ENCODE peak calls at places on chromosomes 5 and 9, in nine cellular contexts. I is WTC11; M is lower leg skin; R is neural crest cell; Z is foreskin fibroblast; E is activated CD8-positive, alpha-beta T cell treated with anti-CD3 and anti-CD28 coated beads for 36 hours; B is bronchial epithelial cell; N is retinal pigment epithelial cell; X is glutamatergic neuron. V is an unnamed sample.

GRCh38 chr9:96442491-96442890 is 7.5 kb upstream of the HABP4 start:
- DNase-seq in Z (no peak), R (no peak), B (no peak), E (no peak), I (no peak), X (no peak), N (no peak), M (no peak), V (no peak)

GRCh38 chr5:45281081-45281480 is 415.1 kb downstream of the HCN1 start:
- DNase-seq in M (no peak), Z (no peak), E (no peak), N (no peak), B (no peak), R (no peak), X (no peak), I (no peak), V (no peak)

GRCh38 chr5:132557425-132557805 is 638 bp downstream of the RAD50 start:
- DNase-seq in Z (peak), R (peak), X (peak), I (peak), M (no peak), N (peak), E (peak), B (peak), V (no peak)

GRCh38 chr5:112491257-112491656 is 72.2 kb upstream of the EPB41L4A start:
- DNase-seq in Z (no peak), I (no peak), M (no peak), B (no peak), N (no peak), E (no peak), X (no peak), R (no peak), V (no peak)

GRCh38 chr5:2703041-2703440 is 48.4 kb downstream of the IRX2 start:
- DNase-seq in N (no peak), E (no peak), B (no peak), I (no peak), R (no peak), X (no peak), M (no peak), Z (no peak), V (no peak)

GRCh38 chr5:152146566-152146965 is 221.9 kb upstream of the GLRA1 start:
- DNase-seq in E (no peak), I (no peak), M (no peak), X (no peak), R (no peak), B (no peak), Z (no peak), N (no peak), V (no peak)

GRCh38 chr5:132773114-132773513 is 3.9 kb downstream of the SEPTIN8 start:
- DNase-seq in R (no peak), B (no peak), M (no peak), N (no peak), E (no peak), Z (no peak), X (no peak), I (no peak), V (no peak)

GRCh38 chr9:126631254-126631653 is 17.5 kb downstream of the LMX1B start:
- DNase-seq in B (no peak), I (no peak), R (no peak), M (no peak), N (no peak), E (no peak), Z (no peak), X (no peak), V (no peak)

GRCh38 chr9:114317665-114318357 is 5.1 kb upstream of the ORM1 start:
- DNase-seq in E (no peak), N (no peak), B (peak), M (peak), R (no peak), I (no peak), X (no peak), Z (no peak), V (no peak)

GRCh38 chr9:69090140-69090750 is 54.7 kb downstream of the FXN start:
- DNase-seq in X (no peak), N (no peak), B (no peak), E (no peak), R (no peak), M (no peak), I (no peak), Z (no peak), V (no peak)

GRCh38 chr5:53322257-53322656 is 158.2 kb upstream of the FST start:
- DNase-seq in N (no peak), I (no peak), B (peak), E (no peak), M (no peak), X (no peak), Z (no peak), R (no peak), V (no peak)

GRCh38 chr5:75236322-75237316 is at the start of gene ANKRD31:
- DNase-seq in E (peak), R (peak), I (peak), B (peak), X (peak), N (peak), Z (peak), M (peak), V (peak)

GRCh38 chr5:62093981-62094380 is 212.0 kb upstream of the KIF2A start:
- DNase-seq in X (peak), M (no peak), R (peak), N (peak), I (no peak), B (no peak), E (no peak), Z (no peak), V (peak)

GRCh38 chr5:172854451-172854871 is 20.4 kb downstream of the ERGIC1 start:
- DNase-seq in I (no peak), N (no peak), R (no peak), Z (no peak), B (peak), X (no peak), E (peak), M (peak), V (no peak)

GRCh38 chr5:159819671-159820411 is 96.4 kb upstream of the ADRA1B start:
- DNase-seq in N (no peak), X (no peak), B (peak), Z (peak), I (no peak), R (no peak), E (no peak), M (peak), V (no peak)

GRCh38 chr9:116112236-116112635 is 41.4 kb upstream of the PAPPA start:
- DNase-seq in R (no peak), E (no peak), I (no peak), M (no peak), X (no peak), Z (no peak), N (no peak), B (peak), V (no peak)

GRCh38 chr5:142584843-142585242 is 101.0 kb downstream of the FGF1 start:
- DNase-seq in N (no peak), I (no peak), X (no peak), R (no peak), B (no peak), E (no peak), Z (no peak), M (no peak), V (no peak)

GRCh38 chr5:6572086-6572824 is 60.6 kb downstream of the NSUN2 start:
- DNase-seq in R (no peak), N (no peak), E (no peak), X (no peak), I (no peak), M (no peak), B (no peak), Z (no peak), V (no peak)

GRCh38 chr9:92726971-92727715 is 37.5 kb downstream of the BICD2 start:
- DNase-seq in E (no peak), Z (no peak), B (no peak), X (no peak), M (peak), R (peak), I (no peak), N (no peak), V (no peak)

GRCh38 chr9:128254855-128255759 is 20.7 kb downstream of the GOLGA2 start:
- DNase-seq in E (peak), R (peak), I (peak), N (no peak), B (no peak), Z (no peak), X (peak), M (peak), V (no peak)

GRCh38 chr9:131287366-131287765 is 2.2 kb upstream of the PLPP7 start:
- DNase-seq in R (no peak), E (no peak), X (no peak), B (no peak), I (no peak), M (no peak), N (no peak), Z (no peak), V (no peak)

GRCh38 chr5:55758231-55758630 is 20.4 kb downstream of the DDX4 start:
- DNase-seq in Z (no peak), B (peak), I (no peak), N (no peak), M (no peak), X (no peak), E (no peak), R (no peak), V (no peak)

GRCh38 chr9:33151007-33151557 is 16.1 kb downstream of the B4GALT1 start:
- DNase-seq in B (peak), R (no peak), X (no peak), N (peak), I (no peak), Z (peak), E (no peak), M (peak), V (no peak)

GRCh38 chr5:112684121-112684520 is 53.6 kb upstream of the APC start:
- DNase-seq in N (no peak), E (no peak), B (no peak), X (no peak), M (no peak), R (no peak), Z (no peak), I (no peak), V (no peak)

GRCh38 chr5:59798862-59799667 is 94.5 kb downstream of the PDE4D start:
- DNase-seq in M (no peak), B (peak), E (peak), Z (no peak), R (no peak), N (no peak), X (no peak), I (no peak), V (no peak)

GRCh38 chr9:74951725-74952151 is 974 bp downstream of the C9orf40 start:
- DNase-seq in R (peak), N (no peak), I (peak), X (peak), E (peak), Z (no peak), M (peak), B (peak), V (peak)

GRCh38 chr5:90386099-90386710 is 23.4 kb downstream of the CETN3 start:
- DNase-seq in N (no peak), X (no peak), E (no peak), Z (no peak), B (peak), R (no peak), I (no peak), M (no peak), V (no peak)

GRCh38 chr5:42880621-42881020 is 68.9 kb upstream of the SELENOP start:
- DNase-seq in N (no peak), R (no peak), I (no peak), Z (no peak), X (no peak), B (no peak), E (no peak), M (no peak), V (no peak)

GRCh38 chr5:141841781-141842180 is 36.4 kb downstream of the PCDH1 start:
- DNase-seq in N (no peak), E (no peak), M (no peak), X (no peak), Z (no peak), B (no peak), R (no peak), I (no peak), V (no peak)

GRCh38 chr9:21056931-21057330 is 20.8 kb downstream of the IFNB1 start:
- DNase-seq in Z (peak), X (no peak), R (no peak), N (peak), E (no peak), I (no peak), B (peak), M (no peak), V (no peak)

DNA sequence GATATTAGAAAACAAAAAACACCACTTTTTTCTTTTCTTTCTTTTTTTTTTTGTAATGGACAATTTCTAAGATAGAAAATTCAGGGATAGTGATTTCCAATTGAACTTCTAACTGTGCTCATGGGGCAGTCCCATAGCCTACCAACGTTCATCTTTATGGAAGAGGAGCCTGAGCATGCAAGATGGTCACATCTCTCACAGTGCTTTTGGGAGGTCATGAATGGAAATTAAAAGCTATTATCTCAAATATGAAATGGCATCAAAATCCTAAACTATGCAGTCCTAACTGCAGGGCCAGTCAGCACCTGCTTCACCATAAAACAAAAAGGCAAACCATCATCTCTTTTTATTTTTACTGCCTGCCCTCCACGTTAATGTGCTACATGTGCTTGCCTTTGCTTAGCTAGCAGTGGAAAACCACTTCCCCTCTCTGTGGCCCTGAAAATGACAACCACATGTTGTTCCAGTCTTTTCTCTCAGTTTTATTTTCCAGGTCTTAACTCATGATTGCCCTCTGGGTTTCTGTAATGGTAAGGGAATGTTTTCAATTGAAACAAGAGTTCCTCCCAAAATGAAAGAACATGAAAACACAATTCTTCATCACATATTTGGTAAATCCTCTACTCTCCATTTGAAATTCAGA is 16.7 kb downstream of the IFNB1 start:
- DNase-seq in B (no peak), I (no peak), N (no peak), Z (peak), X (no peak), E (peak), M (no peak), R (no peak), V (no peak)
- TF ChIP-seq CTCF in B (no peak), I (no peak), N (no peak), Z (peak), X (no peak), E (no peak), M (no peak), R (no peak), V (no peak)

GRCh38 chr5:169832845-169833244 is 147.4 kb downstream of the INSYN2B start:
- DNase-seq in M (no peak), R (no peak), Z (no peak), E (no peak), B (no peak), X (no peak), N (no peak), I (no peak), V (no peak)

GRCh38 chr5:169840405-169840804 is 139.9 kb downstream of the INSYN2B start:
- DNase-seq in X (no peak), B (no peak), N (no peak), I (no peak), Z (no peak), R (no peak), M (no peak), E (no peak), V (no peak)

GRCh38 chr5:169837686-169838085 is 142.6 kb downstream of the INSYN2B start:
- DNase-seq in X (no peak), M (no peak), B (no peak), N (peak), I (no peak), E (no peak), R (no peak), Z (no peak), V (no peak)

GRCh38 chr5:169838688-169839087 is 141.6 kb downstream of the INSYN2B start:
- DNase-seq in B (no peak), M (no peak), R (no peak), Z (no peak), X (no peak), E (no peak), I (no peak), N (no peak), V (no peak)

GRCh38 chr5:169836835-169837234 is 143.5 kb downstream of the INSYN2B start:
- DNase-seq in R (no peak), I (no peak), Z (no peak), N (no peak), X (no peak), E (no peak), M (no peak), B (no peak), V (no peak)
- TF ChIP-seq CTCF in R (no peak), I (no peak), Z (no peak), N (no peak), X (no peak), E (no peak), M (no peak), B (no peak), V (no peak)

GRCh38 chr5:94969174-94969573 is 315.7 kb downstream of the MCTP1 start:
- DNase-seq in Z (peak), R (no peak), M (no peak), N (peak), B (peak), I (no peak), X (no peak), E (no peak), V (no peak)
- TF ChIP-seq CTCF in Z (peak), R (peak), M (no peak), N (peak), B (peak), I (no peak), X (no peak), E (no peak), V (peak)

DNA sequence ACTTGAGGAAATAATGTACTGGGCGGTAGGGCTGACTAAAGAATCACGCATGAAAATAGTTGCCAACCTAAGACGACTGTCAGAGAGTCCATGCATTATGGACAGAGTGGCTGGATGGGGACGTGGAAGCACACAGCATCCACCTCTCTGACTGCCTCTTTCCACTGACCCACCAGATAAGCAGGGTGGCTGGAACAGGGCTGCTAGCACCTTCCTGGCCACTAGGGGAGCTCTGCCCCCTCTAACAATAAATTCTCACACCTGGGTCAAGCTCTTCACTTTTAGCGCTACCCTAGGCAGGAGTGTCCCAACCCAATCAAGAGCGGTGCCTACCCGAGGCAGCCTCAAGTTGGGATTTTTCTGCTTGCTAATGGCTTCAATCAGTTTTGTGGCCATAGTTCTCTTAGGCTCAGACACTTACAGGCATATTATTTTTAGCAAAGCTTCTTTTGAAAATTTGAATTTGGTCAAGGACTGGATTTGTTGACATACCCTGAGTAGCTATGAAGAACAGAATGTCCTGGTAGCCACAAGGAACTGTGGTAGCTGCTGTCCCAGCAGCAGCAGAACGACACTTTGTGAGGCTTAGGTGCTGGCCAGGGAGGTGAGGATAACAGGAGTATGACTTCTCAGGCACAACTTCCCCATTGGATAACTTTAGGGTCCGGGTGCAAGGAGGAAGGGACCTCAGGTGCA is 6.9 kb upstream of the TPM2 start:
- DNase-seq in M (no peak), B (peak), E (peak), X (peak), N (no peak), Z (peak), R (peak), I (peak), V (peak)
- TF ChIP-seq CTCF in M (no peak), B (peak), E (peak), X (peak), N (peak), Z (peak), R (peak), I (peak), V (peak)

DNA sequence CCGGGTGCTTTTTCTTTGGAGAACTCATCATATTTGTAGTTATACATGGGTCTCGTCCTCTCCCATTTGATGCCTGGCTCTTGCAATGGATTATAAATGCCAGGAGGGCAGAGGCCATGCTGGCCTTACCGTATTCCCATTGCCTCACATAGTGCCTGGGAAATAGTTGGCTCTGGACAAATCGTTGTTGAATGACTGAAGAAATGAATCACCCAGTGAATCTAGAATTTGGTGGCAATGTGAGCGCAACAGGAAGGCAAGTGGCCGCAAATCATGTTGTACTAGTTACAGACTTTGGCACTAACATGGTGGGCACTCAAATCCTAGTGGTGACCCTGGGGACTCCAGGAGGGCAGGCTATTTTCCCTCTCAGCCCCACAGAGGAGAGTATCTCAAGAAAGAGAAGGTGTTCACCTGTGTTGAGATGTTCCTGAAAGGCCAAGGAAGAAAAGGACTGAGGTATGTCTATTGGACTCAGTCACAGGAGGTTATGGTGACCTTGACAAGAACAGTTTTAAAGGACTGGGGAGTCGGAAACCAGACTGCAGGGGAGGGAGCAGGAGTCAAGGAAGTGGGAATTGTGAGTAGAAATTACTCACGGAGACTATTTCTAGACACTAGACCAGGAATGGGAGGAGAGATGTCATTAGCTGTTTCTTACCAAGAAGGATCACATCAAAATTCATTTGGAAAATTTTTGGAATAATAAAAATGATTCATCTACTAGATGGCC is 61.7 kb upstream of the COL15A1 start:
- DNase-seq in B (no peak), Z (no peak), I (no peak), X (no peak), R (no peak), M (peak), E (no peak), N (no peak), V (no peak)
- TF ChIP-seq CTCF in B (no peak), Z (no peak), I (no peak), X (no peak), R (no peak), M (no peak), E (no peak), N (no peak), V (no peak)

V was measured in dorsolateral prefrontal cortex.